ENCODE peak calls at places on chromosomes 13 and 19, in ten cellular contexts. V is transverse colon, Z is body of pancreas, I is pancreas, Y is cardiac muscle cell, A is adrenal gland, C is mammary epithelial cell, T is stomach, U is IMR-90, G is keratinocyte. M is an unnamed sample.
A peak's percentile ranks its signal among the peaks of the same experiment; 100 is the strongest.

GRCh38 chr13:28059214-28059613 is 41.2 kb downstream of the FLT3 start:
- DNase-seq in Y (peak; percentile 67), A (peak; percentile 13), C (peak; percentile 16), U (peak; percentile 15), I (peak; percentile 33), G (no peak), V (peak; percentile 51), T (peak; percentile 44), Z (peak; percentile 41), M (no peak)

GRCh38 chr13:40164137-40164536 is 502.3 kb downstream of the FOXO1 start:
- DNase-seq in T (no peak), A (peak; percentile 67), Y (no peak), U (no peak), Z (no peak), G (no peak), C (peak; percentile 67), V (no peak), I (no peak), M (no peak)

GRCh38 chr19:34676697-34677385 is at the start of gene SCGB2B2:
- DNase-seq in T (no peak), U (no peak), I (no peak), Y (peak; percentile 46), A (no peak), G (no peak), Z (no peak), V (no peak), C (no peak), M (no peak)

GRCh38 chr13:74696148-74696922 is 562.1 kb upstream of the KLF12 start:
- DNase-seq in U (no peak), V (no peak), Z (no peak), I (no peak), A (peak; percentile 30), Y (no peak), C (no peak), G (no peak), T (no peak), M (no peak)

GRCh38 chr19:49436381-49437017 is 4.8 kb downstream of the SLC17A7 start:
- DNase-seq in U (no peak), G (no peak), I (peak; percentile 55), Y (peak; percentile 51), C (no peak), Z (no peak), A (no peak), V (no peak), T (no peak), M (no peak)

GRCh38 chr13:25872871-25873607 is 178.8 kb downstream of the SHISA2 start:
- DNase-seq in Z (no peak), G (no peak), Y (peak; percentile 72), T (no peak), U (no peak), V (no peak), I (no peak), C (peak; percentile 48), A (no peak), M (no peak)

GRCh38 chr13:23627419-23627818 is 57.2 kb downstream of the TNFRSF19 start:
- DNase-seq in A (no peak), I (no peak), V (no peak), U (no peak), C (no peak), Y (no peak), Z (no peak), G (no peak), T (no peak), M (no peak)

GRCh38 chr19:4062576-4063368 is 3.9 kb downstream of the ZBTB7A start:
- DNase-seq in G (no peak), U (no peak), C (no peak), Z (no peak), V (peak; percentile 44), T (no peak), Y (no peak), I (peak; percentile 48), A (no peak), M (no peak)

GRCh38 chr19:45295873-45296272 is 26.8 kb downstream of the CKM start:
- DNase-seq in V (no peak), G (no peak), C (no peak), Y (no peak), T (no peak), Z (no peak), I (no peak), A (no peak), U (no peak), M (no peak)

GRCh38 chr13:34372581-34372980 is 554.6 kb downstream of the RFC3 start:
- DNase-seq in U (no peak), A (peak; percentile 59), G (no peak), Z (no peak), T (no peak), V (no peak), Y (no peak), I (no peak), C (peak; percentile 41), M (no peak)

GRCh38 chr19:16385296-16385695 is 60.7 kb downstream of the KLF2 start:
- DNase-seq in Z (peak; percentile 1), A (peak; percentile 8), Y (no peak), C (no peak), U (no peak), G (no peak), V (no peak), T (no peak), I (no peak), M (no peak)

GRCh38 chr19:16384688-16385087 is 60.1 kb downstream of the KLF2 start:
- DNase-seq in V (no peak), C (no peak), Z (peak; percentile 13), T (no peak), A (no peak), G (no peak), I (no peak), U (no peak), Y (peak; percentile 37), M (no peak)

GRCh38 chr19:16381756-16382401 is 57.3 kb downstream of the KLF2 start:
- DNase-seq in Z (peak; percentile 62), G (no peak), T (no peak), Y (peak; percentile 60), A (peak; percentile 49), C (no peak), U (no peak), I (no peak), V (peak; percentile 45), M (peak; percentile 90)

GRCh38 chr19:16382775-16383543 is 58.3 kb downstream of the KLF2 start:
- DNase-seq in U (peak; percentile 85), C (peak; percentile 59), Z (peak; percentile 74), T (peak; percentile 82), Y (peak; percentile 93), G (no peak), A (peak; percentile 89), V (peak; percentile 87), I (peak; percentile 65), M (peak; percentile 55)

DNA sequence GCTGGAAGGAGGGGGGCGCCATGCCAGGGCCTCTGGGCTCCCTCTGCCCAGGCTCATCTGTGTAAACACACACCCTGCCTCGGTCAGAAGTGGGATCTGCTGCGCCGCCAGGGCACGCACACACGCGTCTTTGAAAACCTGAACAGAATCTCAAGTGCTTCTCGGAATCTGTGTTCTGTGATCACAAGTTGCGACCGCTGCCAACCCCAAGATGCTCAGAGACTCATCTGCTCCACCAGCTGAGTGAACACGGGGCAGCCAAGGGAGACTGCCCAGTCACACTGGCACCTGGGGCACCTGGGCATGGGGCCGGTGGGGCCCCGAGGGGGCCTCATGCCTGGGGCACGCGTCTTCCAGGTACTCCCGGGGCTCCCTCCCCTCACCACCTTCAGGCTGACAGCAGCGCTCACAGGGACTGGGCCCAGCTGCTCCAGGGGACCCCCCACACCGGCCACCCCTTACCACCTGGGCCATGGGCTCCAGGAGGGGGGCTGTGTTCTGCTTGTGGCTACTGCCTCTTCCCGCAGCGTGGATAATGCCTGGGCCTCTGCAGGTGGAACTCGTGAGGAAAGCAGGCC is 59.0 kb downstream of the KLF2 start:
- DNase-seq in Z (no peak), G (no peak), C (no peak), V (no peak), T (no peak), I (no peak), A (no peak), U (no peak), Y (no peak), M (no peak)
- TF ChIP-seq CTCF in Z (no peak), G (no peak), C (no peak), V (no peak), T (no peak), I (no peak), A (no peak), U (no peak), Y (peak; percentile 1), M (no peak)

GRCh38 chr19:40724315-40724714 is 7.4 kb downstream of the ITPKC start:
- DNase-seq in U (no peak), Z (no peak), C (no peak), T (no peak), V (no peak), G (no peak), Y (no peak), A (no peak), I (no peak), M (no peak)

GRCh38 chr19:40721936-40722661 is 5.2 kb downstream of the ITPKC start:
- DNase-seq in U (peak; percentile 41), A (peak; percentile 47), C (peak; percentile 89), T (no peak), Y (no peak), I (no peak), G (no peak), V (no peak), Z (no peak), M (no peak)

GRCh38 chr19:40724848-40725247 is 7.9 kb downstream of the ITPKC start:
- DNase-seq in Z (no peak), I (no peak), G (no peak), C (no peak), V (no peak), A (no peak), U (no peak), T (no peak), Y (no peak), M (no peak)

GRCh38 chr19:40723661-40724254 is 6.8 kb downstream of the ITPKC start:
- DNase-seq in U (no peak), Z (no peak), C (no peak), A (no peak), I (no peak), T (no peak), Y (no peak), V (no peak), G (no peak), M (no peak)

GRCh38 chr19:40726279-40726678 is 9.4 kb downstream of the ITPKC start:
- DNase-seq in U (no peak), Y (no peak), G (no peak), T (no peak), Z (no peak), V (no peak), I (no peak), C (no peak), A (no peak), M (no peak)
- H3K36me3 ChIP-seq in U (peaks cover 58% of the 10 kb centered on the region), Y (peaks cover 21% of the 10 kb centered on the region), G (peaks cover 42% of the 10 kb centered on the region), T (peaks cover 82% of the 10 kb centered on the region), Z (peaks cover 5% of the 10 kb centered on the region), V (peaks cover 59% of the 10 kb centered on the region), I (no peaks in the 10 kb centered on the region), C (peaks cover 34% of the 10 kb centered on the region), A (peaks cover 76% of the 10 kb centered on the region), M (peaks cover 56% of the 10 kb centered on the region)

GRCh38 chr13:101390461-101390860 is 25.8 kb downstream of the NALCN start:
- DNase-seq in C (peak; percentile 7), G (no peak), I (no peak), Z (no peak), Y (no peak), T (no peak), V (no peak), U (peak; percentile 30), A (no peak), M (no peak)
- H3K27ac ChIP-seq in C (no peak overlapping the region), G (no peak overlapping the region), I (no peak overlapping the region), Z (no peak overlapping the region), Y (no peak overlapping the region), T (no peak overlapping the region), V (no peak overlapping the region), U (no peak overlapping the region), A (no peak overlapping the region), M (no peak overlapping the region)

GRCh38 chr13:51235756-51236564 is 13.8 kb downstream of the FAM124A start:
- DNase-seq in I (no peak), Y (no peak), C (no peak), T (no peak), Z (no peak), G (no peak), V (no peak), A (no peak), U (no peak), M (no peak)
- TF ChIP-seq CTCF in I (no peak), Y (no peak), C (no peak), T (no peak), Z (no peak), G (no peak), V (no peak), A (no peak), U (no peak), M (no peak)

M was measured in thoracic aorta.